ENCODE peak calls at places on chromosomes 4 and X, in seven cellular contexts. M is RWPE1; B is activated T-cell treated with anti-CD3 and anti-CD28 coated beads for 24 hours; L is brain microvascular endothelial cell; O is activated naive CD8-positive, alpha-beta T cell treated with anti-CD3 and anti-CD28 coated beads for 36 hours; K is H9; U is esophagus squamous epithelium. J is an unnamed sample.

GRCh38 chr4:19187709-19188108 is 1064.0 kb upstream of the SLIT2 start:
- DNase-seq in U (no peak), O (no peak), M (no peak), L (no peak), B (no peak), K (no peak), J (no peak)

GRCh38 chr4:17316566-17316965 is 195.3 kb downstream of the QDPR start:
- DNase-seq in L (no peak), U (no peak), B (no peak), O (no peak), M (no peak), K (no peak), J (no peak)

GRCh38 chrX:113510586-113510985 is 670.0 kb upstream of the AMOT start:
- DNase-seq in K (no peak), O (no peak), M (no peak), U (no peak), B (no peak), L (no peak), J (no peak)

GRCh38 chr4:48290146-48290772 is 20.6 kb upstream of the TEC start:
- DNase-seq in U (no peak), K (no peak), L (peak; percentile 16), M (peak; percentile 42), B (no peak), O (no peak), J (peak; percentile 46)

GRCh38 chr4:2462218-2462991 is 6.5 kb upstream of the RNF4 start:
- DNase-seq in B (peak; percentile 46), L (peak; percentile 33), M (peak; percentile 39), O (peak; percentile 80), U (no peak), K (peak; percentile 70), J (peak; percentile 61)

GRCh38 chr4:986428-986948 is 356 bp upstream of the IDUA start:
- DNase-seq in O (no peak), K (no peak), U (no peak), M (no peak), B (no peak), L (no peak), J (no peak)

GRCh38 chr4:84965558-84966381 is 720 bp downstream of the WDFY3 start:
- DNase-seq in B (no peak), O (peak; percentile 3), M (peak; percentile 46), K (peak; percentile 55), U (no peak), L (no peak), J (peak; percentile 34)

GRCh38 chr4:25970241-25970675 is 56.2 kb downstream of the SMIM20 start:
- DNase-seq in O (no peak), K (no peak), U (no peak), B (no peak), M (no peak), L (no peak), J (no peak)

GRCh38 chr4:107564326-107564725 is 155.7 kb downstream of the PAPSS1 start:
- DNase-seq in K (no peak), B (no peak), M (no peak), L (peak; percentile 67), U (no peak), O (no peak), J (no peak)

GRCh38 chrX:44343412-44343942 is at the start of gene EFHC2:
- DNase-seq in O (peak; percentile 37), U (no peak), M (no peak), K (peak; percentile 38), L (peak; percentile 13), B (peak; percentile 15), J (no peak)

GRCh38 chr4:84952004-84952403 is 14.5 kb downstream of the WDFY3 start:
- DNase-seq in U (no peak), O (no peak), B (no peak), M (peak; percentile 85), L (peak; percentile 51), K (no peak), J (peak; percentile 22)

GRCh38 chr4:8911311-8912088 is 39.9 kb upstream of the HMX1 start:
- DNase-seq in L (no peak), K (peak; percentile 26), U (no peak), B (no peak), O (no peak), M (no peak), J (no peak)

GRCh38 chr4:139655116-139655515 is 10.5 kb upstream of the MGST2 start:
- DNase-seq in U (no peak), B (no peak), K (no peak), L (peak; percentile 31), M (no peak), O (peak; percentile 11), J (no peak)

GRCh38 chrX:150913511-150913910 is 15.0 kb upstream of the CD99L2 start:
- DNase-seq in B (no peak), O (no peak), L (no peak), K (no peak), M (no peak), U (no peak), J (no peak)

GRCh38 chr4:25377572-25377882 is 464 bp downstream of the ANAPC4 start:
- DNase-seq in K (no peak), O (no peak), M (no peak), U (no peak), L (no peak), B (no peak), J (no peak)

GRCh38 chr4:41713768-41714167 is 34.8 kb downstream of the PHOX2B start:
- DNase-seq in K (no peak), M (no peak), L (no peak), U (no peak), O (no peak), B (no peak), J (no peak)

GRCh38 chr4:152257601-152258066 is 278.3 kb downstream of the FBXW7 start:
- DNase-seq in L (peak; percentile 19), B (no peak), K (no peak), U (no peak), O (no peak), M (peak; percentile 26), J (peak; percentile 6)